ENCODE peak calls at places on chromosomes 7 and 10, in five cellular contexts. R is psoas muscle, Z is GM23248, I is heart right ventricle, V is right lobe of liver. O is an unnamed sample.

GRCh38 chr7:120077777-120078176 is 195.2 kb upstream of the KCND2 start:
- DNase-seq in R (no peak), Z (no peak), I (no peak), V (no peak), O (no peak)

GRCh38 chr10:110433740-110434139 is 64.0 kb upstream of the DUSP5 start:
- DNase-seq in R (peak; percentile 47), Z (no peak), I (no peak), V (no peak), O (no peak)

GRCh38 chr10:33277135-33277536 is 57.3 kb downstream of the NRP1 start:
- DNase-seq in R (peak; percentile 71), Z (peak; percentile 80), I (peak; percentile 67), V (peak; percentile 63), O (peak; percentile 58)

GRCh38 chr10:26215923-26216576 is 524 bp upstream of the GAD2 start:
- DNase-seq in R (no peak), Z (peak; percentile 66), I (peak; percentile 20), V (peak; percentile 33), O (peak; percentile 27)

GRCh38 chr7:76063525-76063924 is 15.6 kb downstream of the MDH2 start:
- DNase-seq in R (no peak), Z (peak; percentile 28), I (peak; percentile 77), V (peak; percentile 67), O (peak; percentile 38)

GRCh38 chr7:74582447-74583039 is 75.0 kb upstream of the GTF2I start:
- DNase-seq in R (no peak), Z (no peak), I (no peak), V (no peak), O (no peak)

GRCh38 chr7:46071076-46071475 is 150.0 kb upstream of the IGFBP3 start:
- DNase-seq in R (no peak), Z (peak; percentile 36), I (no peak), V (no peak), O (no peak)

GRCh38 chr7:135174941-135175340 is 4.4 kb upstream of the CYREN start:
- DNase-seq in R (no peak), Z (no peak), I (no peak), V (no peak), O (no peak)

GRCh38 chr7:102208826-102209225 is 77.8 kb upstream of the SH2B2 start:
- DNase-seq in R (no peak), Z (no peak), I (no peak), V (no peak), O (peak; percentile 93)

GRCh38 chr10:50216894-50217293 is 34.4 kb downstream of the ASAH2 start:
- DNase-seq in R (no peak), Z (peak; percentile 42), I (no peak), V (no peak), O (no peak)

GRCh38 chr7:134351424-134351823 is 34.7 kb upstream of the SLC35B4 start:
- DNase-seq in R (no peak), Z (no peak), I (no peak), V (no peak), O (peak; percentile 58)

GRCh38 chr7:47578581-47579270 is 3.2 kb downstream of the TNS3 start:
- DNase-seq in R (no peak), Z (peak; percentile 85), I (no peak), V (no peak), O (no peak)

DNA sequence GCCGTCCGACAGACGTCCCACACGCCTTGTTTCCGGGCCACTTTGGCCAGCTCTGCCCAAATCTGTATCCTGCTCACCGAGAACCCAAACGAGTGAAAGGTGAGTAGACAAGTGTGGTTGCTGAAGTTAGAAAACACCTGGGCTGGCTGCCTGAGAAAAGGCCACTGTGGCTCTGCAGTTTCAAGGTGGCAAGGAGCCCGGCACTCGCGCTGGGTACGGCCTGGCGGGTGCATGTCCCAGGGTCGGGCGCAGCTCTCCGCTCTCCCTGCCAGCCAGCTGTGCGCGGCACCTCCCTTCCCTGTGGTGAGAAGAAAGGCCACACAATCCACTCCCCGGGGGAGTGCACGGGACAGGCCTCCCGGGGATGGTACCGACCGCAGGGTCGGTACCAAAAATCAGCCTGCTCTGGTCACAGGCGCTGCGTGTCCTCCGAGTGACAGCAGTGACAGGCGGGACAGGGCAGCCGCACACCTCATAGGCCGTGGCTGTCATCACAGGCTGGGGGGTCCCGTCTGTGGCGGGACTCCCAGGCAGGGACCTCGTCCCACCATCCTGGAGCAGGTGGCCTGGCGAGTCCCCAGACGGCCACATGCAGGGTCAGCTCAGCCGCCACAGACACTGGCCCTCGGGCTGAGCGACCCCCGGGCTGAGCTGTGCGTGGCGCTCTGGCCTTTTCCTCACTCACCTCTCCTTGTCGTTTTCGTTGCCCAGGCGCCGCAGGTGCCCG is 22.8 kb downstream of the CFAP46 start:
- DNase-seq in R (peak; percentile 39), Z (no peak), I (no peak), V (peak; percentile 16), O (no peak)
- H3K27me3 ChIP-seq in R (peaks cover 17% of the 10 kb centered on the region), Z (no peaks in the 10 kb centered on the region), I (no peaks in the 10 kb centered on the region), V (no peaks in the 10 kb centered on the region), O (no peaks in the 10 kb centered on the region)

DNA sequence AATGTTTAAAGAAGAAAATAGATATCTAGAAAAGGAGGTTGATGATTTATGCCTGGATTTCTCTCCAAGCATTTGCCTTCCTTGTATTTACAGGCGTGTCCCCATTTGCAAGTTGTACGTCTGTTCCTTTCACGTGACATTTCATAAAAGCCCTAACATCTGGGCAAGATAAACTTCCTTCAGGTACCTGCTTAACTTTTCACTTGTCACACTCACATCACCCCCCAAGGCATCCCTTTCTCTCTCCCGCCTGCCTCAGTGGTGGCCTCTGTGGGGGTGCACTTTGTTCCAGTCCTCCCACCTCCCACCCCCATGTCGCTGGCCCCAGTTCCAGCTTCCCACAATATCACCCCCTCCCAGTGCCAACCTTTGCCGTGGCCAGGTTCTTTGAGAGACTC is 6.7 kb downstream of the TWIST1 start:
- DNase-seq in R (no peak), Z (peak; percentile 59), I (no peak), V (no peak), O (no peak)
- H3K4me1 ChIP-seq in R (peaks cover 6% of the 10 kb centered on the region), Z (peaks cover 50% of the 10 kb centered on the region), I (peaks cover 15% of the 10 kb centered on the region), V (no peaks in the 10 kb centered on the region), O (peaks cover 16% of the 10 kb centered on the region)

GRCh38 chr7:151177310-151177709 is 9.7 kb downstream of the ASB10 start:
- DNase-seq in R (peak; percentile 14), Z (no peak), I (no peak), V (no peak), O (no peak)
- H3K27me3 ChIP-seq in R (no peaks in the 10 kb centered on the region), Z (peaks cover 59% of the 10 kb centered on the region), I (peaks cover 28% of the 10 kb centered on the region), V (no peaks in the 10 kb centered on the region), O (no peaks in the 10 kb centered on the region)

DNA sequence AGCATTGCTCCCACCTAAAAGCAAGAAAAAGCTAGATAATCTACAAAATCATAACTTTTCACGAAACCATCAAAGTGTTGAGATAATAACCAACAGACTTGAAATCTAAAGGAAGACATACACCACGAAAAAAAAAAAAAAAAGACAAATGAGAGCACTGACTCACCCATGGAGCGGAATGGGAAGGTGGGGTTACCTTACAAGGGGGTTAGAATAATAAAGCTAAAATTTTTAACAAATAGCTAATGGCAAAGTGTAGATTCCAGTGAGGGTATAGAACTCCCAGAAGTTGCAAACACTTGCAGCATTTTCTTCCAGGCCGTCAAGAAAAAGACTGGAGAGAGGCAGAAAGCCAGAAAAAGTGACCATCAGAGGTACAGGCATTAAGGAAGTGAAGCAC is 27.2 kb downstream of the IPMK start:
- DNase-seq in R (no peak), Z (no peak), I (no peak), V (no peak), O (no peak)
- H3K4me1 ChIP-seq in R (peaks cover 15% of the 10 kb centered on the region), Z (peaks cover 42% of the 10 kb centered on the region), I (peaks cover 4% of the 10 kb centered on the region), V (no peaks in the 10 kb centered on the region), O (no peaks in the 10 kb centered on the region)

GRCh38 chr10:22322663-22323160 is 1.8 kb downstream of the BMI1 start:
- DNase-seq in R (no peak), Z (no peak), I (no peak), V (no peak), O (no peak)
- H3K27me3 ChIP-seq in R (no peaks in the 10 kb centered on the region), Z (peaks cover 5% of the 10 kb centered on the region), I (no peaks in the 10 kb centered on the region), V (no peaks in the 10 kb centered on the region), O (no peaks in the 10 kb centered on the region)

DNA sequence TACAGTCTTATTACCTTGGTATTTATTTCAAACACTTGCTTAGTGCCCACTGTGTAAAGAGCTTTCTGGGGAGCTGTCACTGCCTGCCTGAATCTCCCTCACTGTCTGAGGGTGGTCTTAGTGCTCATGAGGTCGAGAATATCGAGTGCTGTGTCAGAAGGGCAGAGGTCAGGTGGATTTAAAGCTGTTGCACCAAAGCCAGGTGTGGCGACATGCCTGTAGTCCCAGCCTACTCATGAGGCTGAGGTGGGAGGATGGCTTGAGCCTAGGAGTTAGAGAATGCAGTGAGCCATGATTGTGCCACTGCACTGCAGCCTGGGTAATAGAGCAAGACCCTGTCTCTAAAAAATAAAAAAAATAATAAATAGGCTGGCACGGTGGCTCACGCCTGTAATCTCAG is 20.9 kb downstream of the CCM2 start:
- DNase-seq in R (no peak), Z (no peak), I (no peak), V (no peak), O (no peak)
- H3K4me1 ChIP-seq in R (no peaks in the 10 kb centered on the region), Z (no peaks in the 10 kb centered on the region), I (no peaks in the 10 kb centered on the region), V (no peaks in the 10 kb centered on the region), O (no peaks in the 10 kb centered on the region)

GRCh38 chr10:9786576-9786975 is 1231.1 kb upstream of the CELF2 start:
- DNase-seq in R (no peak), Z (peak; percentile 70), I (no peak), V (no peak), O (no peak)

GRCh38 chr10:9786101-9786500 is 1231.6 kb upstream of the CELF2 start:
- DNase-seq in R (no peak), Z (peak; percentile 63), I (no peak), V (no peak), O (no peak)

GRCh38 chr10:9792181-9792580 is 1225.5 kb upstream of the CELF2 start:
- DNase-seq in R (no peak), Z (peak; percentile 11), I (no peak), V (no peak), O (no peak)

GRCh38 chr10:9789996-9790395 is 1227.7 kb upstream of the CELF2 start:
- DNase-seq in R (no peak), Z (no peak), I (no peak), V (no peak), O (no peak)
- H3K27me3 ChIP-seq in R (no peaks in the 10 kb centered on the region), Z (no peaks in the 10 kb centered on the region), I (no peaks in the 10 kb centered on the region), V (no peaks in the 10 kb centered on the region), O (no peaks in the 10 kb centered on the region)

O was measured in thyroid gland.